ENCODE peak calls at places on chromosomes 7 and 10, in eight cellular contexts. One of them, this sample, is unnamed.

GRCh38 chr7:16114633-16115032 is 306.7 kb downstream of the CRPPA start:
- DNase-seq in adrenal gland: no peak
- DNase-seq in BJ: no peak
- DNase-seq in stimulated activated CD4-positive, alpha-beta T cell treated with anti-CD3 and anti-CD28 coated beads, Interleukin-1b, Interleukin-23, amount 100 ng/mL, for 1 hour: no peak
- DNase-seq in mucosa of descending colon: no peak
- DNase-seq in kidney tubule cell: peak; percentile 36
- DNase-seq in activated naive CD4-positive, alpha-beta T cell: no peak
- DNase-seq in uterus: no peak
- DNase-seq in this sample: peak; percentile 44

GRCh38 chr7:33986951-33987948 is 81.9 kb downstream of the BMPER start:
- DNase-seq in adrenal gland: no peak
- DNase-seq in BJ: peak; percentile 99
- DNase-seq in stimulated activated CD4-positive, alpha-beta T cell treated with anti-CD3 and anti-CD28 coated beads, Interleukin-1b, Interleukin-23, amount 100 ng/mL, for 1 hour: no peak
- DNase-seq in mucosa of descending colon: no peak
- DNase-seq in kidney tubule cell: peak; percentile 98
- DNase-seq in activated naive CD4-positive, alpha-beta T cell: no peak
- DNase-seq in uterus: peak; percentile 39
- DNase-seq in this sample: peak; percentile 97

GRCh38 chr10:71921319-71922027 is 42.7 kb upstream of the CHST3 start:
- DNase-seq in adrenal gland: peak; percentile 52
- DNase-seq in BJ: no peak
- DNase-seq in stimulated activated CD4-positive, alpha-beta T cell treated with anti-CD3 and anti-CD28 coated beads, Interleukin-1b, Interleukin-23, amount 100 ng/mL, for 1 hour: no peak
- DNase-seq in mucosa of descending colon: peak; percentile 78
- DNase-seq in kidney tubule cell: peak; percentile 49
- DNase-seq in activated naive CD4-positive, alpha-beta T cell: no peak
- DNase-seq in uterus: peak; percentile 53
- DNase-seq in this sample: peak; percentile 81

GRCh38 chr7:144437370-144438191 is 34.1 kb upstream of the NOBOX start:
- DNase-seq in adrenal gland: peak; percentile 70
- DNase-seq in BJ: peak; percentile 17
- DNase-seq in stimulated activated CD4-positive, alpha-beta T cell treated with anti-CD3 and anti-CD28 coated beads, Interleukin-1b, Interleukin-23, amount 100 ng/mL, for 1 hour: no peak
- DNase-seq in mucosa of descending colon: no peak
- DNase-seq in kidney tubule cell: peak; percentile 81
- DNase-seq in activated naive CD4-positive, alpha-beta T cell: no peak
- DNase-seq in uterus: peak; percentile 23
- DNase-seq in this sample: peak; percentile 84

GRCh38 chr10:97914837-97915211 is 65.2 kb downstream of the GOLGA7B start:
- DNase-seq in adrenal gland: peak; percentile 72
- DNase-seq in BJ: no peak
- DNase-seq in stimulated activated CD4-positive, alpha-beta T cell treated with anti-CD3 and anti-CD28 coated beads, Interleukin-1b, Interleukin-23, amount 100 ng/mL, for 1 hour: peak; percentile 34
- DNase-seq in mucosa of descending colon: peak; percentile 74
- DNase-seq in kidney tubule cell: peak; percentile 72
- DNase-seq in activated naive CD4-positive, alpha-beta T cell: peak; percentile 60
- DNase-seq in uterus: peak; percentile 25
- DNase-seq in this sample: peak; percentile 35

GRCh38 chr7:10022957-10023356 is 950.7 kb upstream of the PHF14 start:
- DNase-seq in adrenal gland: no peak
- DNase-seq in BJ: no peak
- DNase-seq in stimulated activated CD4-positive, alpha-beta T cell treated with anti-CD3 and anti-CD28 coated beads, Interleukin-1b, Interleukin-23, amount 100 ng/mL, for 1 hour: no peak
- DNase-seq in mucosa of descending colon: no peak
- DNase-seq in kidney tubule cell: peak; percentile 9
- DNase-seq in activated naive CD4-positive, alpha-beta T cell: no peak
- DNase-seq in uterus: no peak
- DNase-seq in this sample: peak; percentile 1

GRCh38 chr10:124685251-124685650 is 58.9 kb downstream of the FAM53B start:
- DNase-seq in adrenal gland: peak; percentile 64
- DNase-seq in BJ: no peak
- DNase-seq in stimulated activated CD4-positive, alpha-beta T cell treated with anti-CD3 and anti-CD28 coated beads, Interleukin-1b, Interleukin-23, amount 100 ng/mL, for 1 hour: no peak
- DNase-seq in mucosa of descending colon: peak; percentile 74
- DNase-seq in kidney tubule cell: no peak
- DNase-seq in activated naive CD4-positive, alpha-beta T cell: no peak
- DNase-seq in uterus: no peak
- DNase-seq in this sample: no peak

GRCh38 chr7:140512317-140513000 is 33.2 kb upstream of the MKRN1 start:
- DNase-seq in adrenal gland: peak; percentile 58
- DNase-seq in BJ: no peak
- DNase-seq in stimulated activated CD4-positive, alpha-beta T cell treated with anti-CD3 and anti-CD28 coated beads, Interleukin-1b, Interleukin-23, amount 100 ng/mL, for 1 hour: no peak
- DNase-seq in mucosa of descending colon: peak; percentile 96
- DNase-seq in kidney tubule cell: peak; percentile 69
- DNase-seq in activated naive CD4-positive, alpha-beta T cell: no peak
- DNase-seq in uterus: no peak
- DNase-seq in this sample: peak; percentile 63

GRCh38 chr7:2180081-2180480 is 52.7 kb downstream of the MAD1L1 start:
- DNase-seq in adrenal gland: no peak
- DNase-seq in BJ: no peak
- DNase-seq in stimulated activated CD4-positive, alpha-beta T cell treated with anti-CD3 and anti-CD28 coated beads, Interleukin-1b, Interleukin-23, amount 100 ng/mL, for 1 hour: no peak
- DNase-seq in mucosa of descending colon: no peak
- DNase-seq in kidney tubule cell: no peak
- DNase-seq in activated naive CD4-positive, alpha-beta T cell: no peak
- DNase-seq in uterus: no peak
- DNase-seq in this sample: no peak

This sample was measured in renal cortical epithelial cell.